ENCODE peak calls at places on chromosome 1, in nine cellular contexts. D is lower lobe of right lung; A is right atrium auricular region; E is WERI-Rb-1; R is ACHN; S is NCI-H1417; Z is ELR; N is omental fat pad; F is stimulated activated CD4-positive, alpha-beta T cell treated with anti-CD3 and anti-CD28 coated beads, Interleukin-1b, Interleukin-23, amount 100 ng/mL, for 4 hours. L is an unnamed sample.

GRCh38 chr1:49319426-49319963 is 542.8 kb upstream of the BEND5 start:
- DNase-seq in D (no peak), A (no peak), E (no peak), R (no peak), S (no peak), Z (no peak), N (no peak), F (no peak), L (no peak)

GRCh38 chr1:170618418-170618817 is 45.5 kb upstream of the PRRX1 start:
- DNase-seq in D (no peak), A (no peak), E (no peak), R (no peak), S (no peak), Z (no peak), N (no peak), F (no peak), L (peak)

GRCh38 chr1:111618081-111618480 is 1.5 kb upstream of the RAP1A start:
- DNase-seq in D (no peak), A (no peak), E (no peak), R (no peak), S (no peak), Z (no peak), N (no peak), F (no peak), L (no peak)

GRCh38 chr1:183642166-183642565 is 6.6 kb upstream of the ARPC5 start:
- DNase-seq in D (no peak), A (no peak), E (no peak), R (no peak), S (no peak), Z (no peak), N (no peak), F (no peak), L (no peak)

GRCh38 chr1:109295712-109296415 is 10.9 kb downstream of the MYBPHL start:
- DNase-seq in D (no peak), A (no peak), E (peak), R (no peak), S (no peak), Z (no peak), N (no peak), F (no peak), L (no peak)

GRCh38 chr1:29197590-29197924 is 15.9 kb upstream of the SRSF4 start:
- DNase-seq in D (no peak), A (no peak), E (peak), R (peak), S (peak), Z (peak), N (no peak), F (no peak), L (no peak)

GRCh38 chr1:116376734-116377096 is 3.7 kb downstream of the ATP1A1 start:
- DNase-seq in D (no peak), A (no peak), E (no peak), R (no peak), S (no peak), Z (no peak), N (no peak), F (no peak), L (no peak)

GRCh38 chr1:177077006-177077405 is 87.5 kb downstream of the ASTN1 start:
- DNase-seq in D (no peak), A (no peak), E (no peak), R (peak), S (peak), Z (no peak), N (no peak), F (no peak), L (no peak)

GRCh38 chr1:112673589-112674439 is 645 bp upstream of the MOV10 start:
- DNase-seq in D (no peak), A (no peak), E (peak), R (peak), S (peak), Z (peak), N (no peak), F (no peak), L (peak)

L was measured in CD4-positive, CD25-positive, alpha-beta regulatory T cell.